ENCODE peak calls at places on chromosome 9, in five cellular contexts. Y is CD8-positive, alpha-beta T cell; Q is transverse colon; S is endothelial cell of umbilical vein; J is testis. T is an unnamed sample.

GRCh38 chr9:98796364-98797101 is at the start of gene ANKS6:
- DNase-seq in Y (peak; percentile 80), Q (peak; percentile 89), S (peak; percentile 60), J (peak; percentile 87), T (peak; percentile 62)

GRCh38 chr9:6907772-6908381 is 150.1 kb downstream of the KDM4C start:
- DNase-seq in Y (no peak), Q (no peak), S (peak; percentile 64), J (no peak), T (no peak)

GRCh38 chr9:134068742-134069535 is 1.1 kb upstream of the BRD3 start:
- DNase-seq in Y (no peak), Q (no peak), S (peak; percentile 57), J (no peak), T (no peak)

GRCh38 chr9:16029056-16029615 is 476.3 kb downstream of the CCDC171 start:
- DNase-seq in Y (no peak), Q (no peak), S (no peak), J (no peak), T (no peak)

GRCh38 chr9:83204047-83204446 is 141.1 kb upstream of the RASEF start:
- DNase-seq in Y (no peak), Q (no peak), S (peak; percentile 13), J (no peak), T (no peak)

GRCh38 chr9:87464110-87464991 is 33.3 kb upstream of the DAPK1 start:
- DNase-seq in Y (no peak), Q (no peak), S (peak; percentile 27), J (no peak), T (no peak)

GRCh38 chr9:86222667-86223066 is 36.8 kb downstream of the C9orf153 start:
- DNase-seq in Y (no peak), Q (no peak), S (no peak), J (no peak), T (no peak)

GRCh38 chr9:115261656-115262081 is 143.7 kb upstream of the TNC start:
- DNase-seq in Y (no peak), Q (no peak), S (no peak), J (no peak), T (no peak)

GRCh38 chr9:22238809-22239684 is 207.6 kb upstream of the DMRTA1 start:
- DNase-seq in Y (no peak), Q (no peak), S (peak; percentile 65), J (no peak), T (no peak)

GRCh38 chr9:80146466-80146865 is 574.7 kb downstream of the TLE4 start:
- DNase-seq in Y (no peak), Q (no peak), S (no peak), J (no peak), T (no peak)

GRCh38 chr9:81782313-81782712 is 93.0 kb upstream of the TLE1 start:
- DNase-seq in Y (no peak), Q (no peak), S (no peak), J (no peak), T (no peak)

GRCh38 chr9:97064171-97064570 is 25.2 kb upstream of the CTSV start:
- DNase-seq in Y (no peak), Q (no peak), S (no peak), J (no peak), T (no peak)

GRCh38 chr9:79936336-79936735 is 364.6 kb downstream of the TLE4 start:
- DNase-seq in Y (no peak), Q (no peak), S (no peak), J (no peak), T (no peak)

GRCh38 chr9:110650261-110650660 is 18.3 kb upstream of the MUSK start:
- DNase-seq in Y (no peak), Q (no peak), S (no peak), J (no peak), T (no peak)

GRCh38 chr9:12859704-12860251 is 85.0 kb downstream of the LURAP1L start:
- DNase-seq in Y (no peak), Q (no peak), S (peak; percentile 50), J (no peak), T (peak; percentile 12)

GRCh38 chr9:136761545-136761981 is 2.8 kb downstream of the LCN15 start:
- DNase-seq in Y (no peak), Q (no peak), S (no peak), J (no peak), T (no peak)

GRCh38 chr9:72213906-72214305 is 64.7 kb downstream of the GDA start:
- DNase-seq in Y (no peak), Q (no peak), S (no peak), J (no peak), T (no peak)

GRCh38 chr9:135677641-135678168 is 14.6 kb downstream of the LCN9 start:
- DNase-seq in Y (no peak), Q (no peak), S (no peak), J (no peak), T (no peak)

DNA sequence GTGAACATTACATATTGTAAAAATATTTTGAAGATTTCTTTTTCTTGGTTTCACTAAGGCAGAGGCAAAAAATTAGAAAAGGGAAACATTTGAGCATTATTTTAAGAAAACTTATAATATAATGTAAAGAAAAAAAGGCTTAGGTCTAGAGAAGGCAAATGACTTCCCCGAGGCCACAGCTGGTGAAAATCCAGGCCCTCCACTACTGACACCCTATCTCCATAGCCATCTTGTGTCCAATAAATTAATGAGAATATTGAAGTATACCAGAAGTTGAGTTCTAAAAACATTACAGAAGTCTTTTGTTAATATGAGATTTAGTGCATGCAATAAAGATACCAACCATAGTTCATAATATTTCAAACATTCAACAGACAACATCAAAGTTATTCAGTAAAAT is 459.9 kb upstream of the RORB start:
- DNase-seq in Y (no peak), Q (no peak), S (no peak), J (no peak), T (no peak)
- H3K27ac ChIP-seq in Y (no peak overlapping the region), Q (no peak overlapping the region), S (no peak overlapping the region), J (no peak overlapping the region), T (no peak overlapping the region)

GRCh38 chr9:130432362-130432761 is 12.4 kb upstream of the ASS1 start:
- DNase-seq in Y (no peak), Q (no peak), S (no peak), J (no peak), T (no peak)
- TF ChIP-seq CTCF in Y (no peak), Q (no peak), S (no peak), J (no peak), T (no peak)

GRCh38 chr9:126548312-126548711 is 65.4 kb upstream of the LMX1B start:
- DNase-seq in Y (no peak), Q (no peak), S (no peak), J (no peak), T (no peak)
- H3K9me3 ChIP-seq in Y (no peaks in the 10 kb centered on the region), Q (no peaks in the 10 kb centered on the region), S (no peaks in the 10 kb centered on the region), J (no peaks in the 10 kb centered on the region), T (no peaks in the 10 kb centered on the region)

GRCh38 chr9:124284940-124285441 is 27.2 kb downstream of the NEK6 start:
- DNase-seq in Y (no peak), Q (no peak), S (no peak), J (peak; percentile 66), T (no peak)
- H3K27ac ChIP-seq in Y (no peak overlapping the region), Q (peak overlapping the region; percentile 82), S (peak overlapping the region; percentile 89), J (peak overlapping the region; percentile 88), T (peak overlapping the region; percentile 74)

GRCh38 chr9:36204906-36205547 is 14.3 kb downstream of the CLTA start:
- DNase-seq in Y (no peak), Q (no peak), S (peak; percentile 15), J (peak; percentile 46), T (no peak)
- TF ChIP-seq CTCF in Y (no peak), Q (no peak), S (no peak), J (no peak), T (no peak)

GRCh38 chr9:129513856-129514496 is 106.9 kb downstream of the C9orf50 start:
- DNase-seq in Y (no peak), Q (no peak), S (no peak), J (no peak), T (no peak)
- H3K9me3 ChIP-seq in Y (peaks cover 4% of the 10 kb centered on the region), Q (peaks cover 21% of the 10 kb centered on the region), S (no peaks in the 10 kb centered on the region), J (no peaks in the 10 kb centered on the region), T (no peaks in the 10 kb centered on the region)